ENCODE peak calls at places on chromosomes 12 and 14, in five cellular contexts. D is lower leg skin; K is Caco-2; Q is astrocyte of the spinal cord; X is CD4-positive, alpha-beta T cell. R is an unnamed sample.

GRCh38 chr14:70254476-70254961 is 65.8 kb upstream of the SLC8A3 start:
- DNase-seq in D (no peak), Q (peak), X (no peak), K (peak), R (no peak)

GRCh38 chr12:84763112-84763511 is 149.5 kb downstream of the SLC6A15 start:
- DNase-seq in X (no peak), K (no peak), Q (peak), D (no peak), R (no peak)

GRCh38 chr12:95942532-95943230 is at the start of gene CCDC38:
- DNase-seq in X (peak), K (peak), Q (peak), D (peak), R (peak)

GRCh38 chr12:18468521-18469075 is 207.3 kb downstream of the PIK3C2G start:
- DNase-seq in X (no peak), K (no peak), D (no peak), Q (peak), R (no peak)

GRCh38 chr14:30655658-30656057 is 33.5 kb downstream of the SCFD1 start:
- DNase-seq in X (no peak), K (no peak), Q (no peak), D (no peak), R (no peak)

GRCh38 chr12:122081108-122081696 is 2.6 kb downstream of the MLXIP start:
- DNase-seq in K (no peak), D (no peak), X (no peak), Q (peak), R (no peak)

GRCh38 chr14:55416866-55417265 is 5.2 kb upstream of the ATG14 start:
- DNase-seq in X (no peak), K (peak), Q (no peak), D (no peak), R (no peak)

GRCh38 chr12:666066-666465 is 2.8 kb upstream of the NINJ2 start:
- DNase-seq in X (no peak), Q (no peak), K (no peak), D (no peak), R (no peak)

GRCh38 chr12:79689041-79689476 is 1.7 kb downstream of the PAWR start:
- DNase-seq in K (no peak), X (no peak), D (no peak), Q (peak), R (no peak)

GRCh38 chr12:47282206-47282605 is 202.4 kb upstream of the AMIGO2 start:
- DNase-seq in K (no peak), Q (peak), D (no peak), X (no peak), R (no peak)

GRCh38 chr12:68508536-68509050 is 102.1 kb upstream of the RAP1B start:
- DNase-seq in X (no peak), D (no peak), K (no peak), Q (no peak), R (no peak)

GRCh38 chr12:109858764-109859163 is 21.6 kb downstream of the GLTP start:
- DNase-seq in K (no peak), X (no peak), Q (no peak), D (no peak), R (no peak)

GRCh38 chr14:101004954-101005353 is 101.4 kb upstream of the RTL1 start:
- DNase-seq in Q (peak), X (no peak), D (peak), K (no peak), R (no peak)

GRCh38 chr12:123907726-123908476 is 64.7 kb downstream of the CCDC92 start:
- DNase-seq in K (no peak), Q (no peak), D (no peak), X (no peak), R (no peak)

GRCh38 chr14:34078117-34078743 is 127.4 kb upstream of the EGLN3 start:
- DNase-seq in D (no peak), X (no peak), Q (peak), K (peak), R (no peak)

GRCh38 chr12:127957001-127957660 is 309.8 kb upstream of the TMEM132C start:
- DNase-seq in Q (peak), X (no peak), D (no peak), K (no peak), R (no peak)

GRCh38 chr14:51668870-51669269 is 17.2 kb downstream of the FRMD6 start:
- DNase-seq in Q (no peak), K (no peak), D (no peak), X (no peak), R (no peak)

GRCh38 chr12:71838661-71839060 is 898 bp upstream of the TBC1D15 start:
- DNase-seq in K (no peak), Q (no peak), D (no peak), X (no peak), R (no peak)

GRCh38 chr14:68815288-68816182 is 22.7 kb upstream of the ZFP36L1 start:
- DNase-seq in X (no peak), K (peak), D (no peak), Q (no peak), R (no peak)

GRCh38 chr12:94987806-94988205 is 15.7 kb downstream of the NDUFA12 start:
- DNase-seq in K (no peak), X (no peak), D (no peak), Q (peak), R (no peak)

GRCh38 chr12:76407710-76408109 is 59.5 kb upstream of the BBS10 start:
- DNase-seq in K (no peak), D (no peak), Q (no peak), X (no peak), R (no peak)

GRCh38 chr14:106845286-106846087 is 1319.1 kb downstream of the TMEM121 start:
- DNase-seq in X (peak), K (peak), Q (no peak), D (no peak), R (peak)

GRCh38 chr12:121034906-121035305 is 4.1 kb downstream of the OASL start:
- DNase-seq in D (no peak), X (no peak), K (no peak), Q (no peak), R (no peak)

GRCh38 chr12:92955997-92956663 is 27.0 kb upstream of the EEA1 start:
- DNase-seq in Q (peak), K (no peak), D (no peak), X (no peak), R (no peak)

GRCh38 chr14:63922696-63923421 is 70.1 kb downstream of the SYNE2 start:
- DNase-seq in K (peak), Q (no peak), X (no peak), D (peak), R (no peak)

GRCh38 chr12:110794623-110795280 is 52.0 kb upstream of the CCDC63 start:
- DNase-seq in D (peak), K (no peak), Q (no peak), X (no peak), R (no peak)

GRCh38 chr12:6963016-6963731 is 7.3 kb downstream of the PHB2 start:
- DNase-seq in K (peak), Q (no peak), X (no peak), D (peak), R (no peak)

GRCh38 chr12:64672925-64673409 is 62.7 kb downstream of the RASSF3 start:
- DNase-seq in K (no peak), X (peak), Q (peak), D (peak), R (no peak)

GRCh38 chr12:29024117-29024516 is 125.0 kb upstream of the FAR2 start:
- DNase-seq in K (no peak), X (no peak), D (no peak), Q (no peak), R (no peak)

GRCh38 chr12:112716099-112717093 is 75.2 kb upstream of the RPH3A start:
- DNase-seq in D (no peak), Q (no peak), K (peak), X (no peak), R (no peak)

GRCh38 chr12:116863275-116863767 is 17.9 kb downstream of the HRK start:
- DNase-seq in D (no peak), X (no peak), K (peak), Q (no peak), R (no peak)

GRCh38 chr12:2759733-2760132 is 35.0 kb upstream of the FKBP4 start:
- DNase-seq in D (no peak), X (no peak), K (no peak), Q (no peak), R (no peak)

GRCh38 chr14:33765251-33765650 is 185.6 kb downstream of the EGLN3 start:
- DNase-seq in K (no peak), X (no peak), Q (peak), D (no peak), R (no peak)

GRCh38 chr14:94689985-94690400 is 77.8 kb downstream of the SERPINA3 start:
- DNase-seq in Q (no peak), K (no peak), D (no peak), X (no peak), R (no peak)

GRCh38 chr12:5665615-5666014 is 233.7 kb downstream of the NTF3 start:
- DNase-seq in Q (peak), X (no peak), K (no peak), D (no peak), R (no peak)

GRCh38 chr14:90557516-90557915 is 160.7 kb downstream of the CALM1 start:
- DNase-seq in Q (no peak), D (no peak), X (no peak), K (no peak), R (no peak)

GRCh38 chr14:90555126-90556049 is 158.6 kb downstream of the CALM1 start:
- DNase-seq in K (no peak), Q (no peak), D (no peak), X (no peak), R (no peak)

GRCh38 chr14:90556050-90556477 is 159.2 kb downstream of the CALM1 start:
- DNase-seq in K (no peak), X (no peak), D (no peak), Q (no peak), R (no peak)

GRCh38 chr14:90558041-90558982 is 161.5 kb downstream of the CALM1 start:
- DNase-seq in K (no peak), X (no peak), Q (no peak), D (no peak), R (no peak)

DNA sequence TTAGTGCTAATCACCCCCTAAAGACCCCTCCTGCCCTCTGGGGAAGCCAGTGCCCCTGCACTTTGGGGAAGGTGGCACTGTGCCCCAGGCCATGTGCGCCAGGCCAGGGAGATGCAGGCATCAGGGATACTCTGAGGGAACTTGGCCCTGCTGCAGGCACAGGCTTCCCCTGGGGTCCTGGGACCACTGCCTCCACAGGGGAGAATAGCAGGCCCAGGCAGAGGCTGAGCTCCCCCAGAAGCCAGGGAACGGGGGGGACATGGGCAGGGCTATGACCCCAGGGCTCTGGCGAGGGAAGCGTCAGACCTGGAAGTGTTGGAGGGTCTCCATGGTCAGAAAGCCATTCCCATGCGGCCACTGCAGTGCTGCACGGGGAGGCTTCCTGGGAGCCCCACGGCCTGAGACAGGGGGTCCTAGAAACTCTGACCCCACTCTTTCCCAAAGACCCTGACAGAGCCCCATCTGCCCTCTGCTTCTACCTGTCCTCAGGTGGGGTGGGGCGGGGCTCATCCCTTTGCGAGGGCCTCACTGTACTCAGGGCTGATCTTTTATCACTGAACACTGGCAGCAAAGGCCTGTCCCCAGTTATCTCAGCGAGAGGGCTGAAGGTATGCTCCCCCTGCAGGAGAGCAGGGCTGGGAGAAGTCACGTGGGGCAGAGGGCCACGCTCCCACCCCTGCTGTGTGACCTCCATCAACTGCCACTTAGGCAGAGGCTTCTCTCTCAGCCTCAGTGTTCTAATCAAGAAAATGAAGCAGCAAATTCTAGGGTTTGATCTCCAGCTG is 160.0 kb downstream of the CALM1 start:
- DNase-seq in Q (no peak), X (no peak), D (no peak), K (peak), R (no peak)
- TF ChIP-seq CTCF in Q (no peak), X (no peak), D (no peak), K (peak), R (no peak)

GRCh38 chr12:31603546-31604009 is 12.6 kb upstream of the DENND5B start:
- DNase-seq in X (no peak), Q (no peak), D (no peak), K (no peak), R (peak)

GRCh38 chr12:31599053-31599452 is 8.1 kb upstream of the DENND5B start:
- DNase-seq in Q (no peak), K (no peak), X (no peak), D (no peak), R (peak)

GRCh38 chr12:31597066-31597465 is 6.1 kb upstream of the DENND5B start:
- DNase-seq in X (no peak), K (no peak), D (no peak), Q (no peak), R (no peak)

GRCh38 chr12:31600764-31601163 is 9.8 kb upstream of the DENND5B start:
- DNase-seq in Q (no peak), K (no peak), D (no peak), X (no peak), R (no peak)

DNA sequence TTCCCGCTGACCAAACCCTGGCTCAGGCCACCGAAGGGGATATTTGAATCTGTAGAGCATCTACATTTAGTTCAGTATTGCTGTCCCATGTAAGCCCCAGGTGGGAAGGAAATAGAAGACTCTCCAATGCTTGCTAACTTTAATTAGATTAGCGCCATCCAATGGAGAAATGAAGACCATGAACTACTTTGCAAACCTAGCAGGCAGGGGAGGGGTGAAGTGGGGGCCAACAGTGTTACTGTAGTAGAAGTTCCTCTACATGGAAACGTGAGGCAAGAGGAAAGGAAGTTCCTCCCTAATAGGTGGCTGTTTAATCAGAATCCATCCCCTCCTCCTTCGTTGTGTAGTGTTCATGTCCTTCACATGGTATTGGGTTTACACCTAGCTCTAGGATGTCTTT is 9.3 kb upstream of the DENND5B start:
- DNase-seq in X (no peak), K (no peak), Q (no peak), D (no peak), R (no peak)
- TF ChIP-seq CTCF in X (no peak), K (no peak), Q (no peak), D (no peak), R (no peak)

GRCh38 chr12:58166643-58167042 is 225.3 kb downstream of the ATP23 start:
- DNase-seq in D (no peak), K (no peak), X (no peak), Q (no peak), R (no peak)

GRCh38 chr12:58167622-58168021 is 226.3 kb downstream of the ATP23 start:
- DNase-seq in D (no peak), K (no peak), Q (no peak), X (no peak), R (no peak)

GRCh38 chr12:58171914-58172313 is 230.5 kb downstream of the ATP23 start:
- DNase-seq in K (no peak), Q (peak), D (no peak), X (no peak), R (no peak)

GRCh38 chr12:58172433-58173073 is 231.2 kb downstream of the ATP23 start:
- DNase-seq in D (no peak), K (no peak), Q (no peak), X (no peak), R (no peak)

DNA sequence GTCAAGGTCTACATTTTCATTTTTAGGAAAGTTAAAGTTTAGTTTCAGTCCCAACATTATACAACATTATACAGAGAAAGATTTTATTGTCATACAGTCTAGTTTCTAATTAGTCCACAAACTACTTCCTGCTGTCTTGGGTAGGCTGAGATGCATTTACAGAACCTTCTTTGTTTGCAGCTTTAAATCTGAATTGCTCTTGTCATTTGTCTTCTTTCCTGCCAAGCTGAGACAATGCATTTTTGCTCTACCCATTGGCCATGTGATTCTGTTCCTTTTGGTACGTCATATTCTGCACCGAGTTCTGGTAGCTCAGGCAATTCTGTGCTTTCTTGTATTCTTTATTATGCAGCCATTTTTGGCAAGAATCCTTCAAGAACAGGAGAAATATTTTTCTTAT is 228.5 kb downstream of the ATP23 start:
- DNase-seq in D (no peak), K (no peak), Q (no peak), X (no peak), R (no peak)
- TF ChIP-seq CTCF in D (no peak), K (no peak), Q (no peak), X (no peak), R (no peak)

GRCh38 chr14:24840204-24840893 is 206.4 kb upstream of the GZMB start:
- DNase-seq in K (peak), Q (no peak), X (no peak), D (no peak), R (no peak)

GRCh38 chr14:24837280-24838046 is 203.5 kb upstream of the GZMB start:
- DNase-seq in D (no peak), X (no peak), Q (peak), K (no peak), R (no peak)

GRCh38 chr14:24843494-24843893 is 206.5 kb downstream of the STXBP6 start:
- DNase-seq in Q (no peak), K (no peak), X (no peak), D (no peak), R (no peak)

GRCh38 chr14:24838945-24839616 is 205.1 kb upstream of the GZMB start:
- DNase-seq in D (no peak), Q (no peak), K (peak), X (no peak), R (no peak)

DNA sequence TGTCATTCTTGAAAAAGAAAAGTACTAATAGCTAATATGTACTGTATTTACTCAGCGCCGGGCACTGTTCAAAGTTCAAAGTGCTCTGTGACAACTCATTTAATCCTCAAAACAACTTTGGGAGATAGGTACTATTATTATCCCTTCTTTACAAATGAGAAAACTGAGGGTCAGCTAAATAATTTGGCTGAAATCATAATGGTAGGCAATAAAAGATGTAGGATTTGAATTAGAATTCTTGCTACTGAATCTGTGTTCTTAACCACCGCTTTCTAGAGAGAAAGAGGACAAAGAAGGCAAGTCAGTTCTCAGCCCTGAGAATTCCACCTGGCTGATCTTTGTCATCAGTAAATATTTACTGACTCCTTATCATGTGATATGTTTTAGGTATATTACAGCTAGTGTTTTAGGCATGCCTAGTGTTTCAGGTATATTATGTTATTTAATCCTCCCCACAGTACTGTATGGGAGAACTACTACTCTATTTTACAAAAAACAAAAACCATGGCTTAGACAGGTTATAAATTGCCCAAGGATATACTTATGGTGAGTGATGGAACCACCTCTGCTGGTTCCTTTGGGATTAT is 205.7 kb upstream of the GZMB start:
- DNase-seq in D (no peak), K (peak), Q (no peak), X (no peak), R (no peak)
- TF ChIP-seq CTCF in D (no peak), K (no peak), Q (no peak), X (no peak), R (no peak)

GRCh38 chr12:63068857-63069442 is 82.1 kb downstream of the AVPR1A start:
- DNase-seq in D (no peak), K (peak), Q (peak), X (no peak), R (no peak)
- TF ChIP-seq CTCF in D (no peak), K (peak), Q (peak), X (no peak), R (no peak)

R was measured in activated B cell treated with CpG ODN at 0.5 μM for 24 hours.